ENCODE peak calls at places on chromosomes 2 and 18, in ten cellular contexts. L is thyroid gland; A is HTR-8/SVneo; T is GM12891; P is CD8-positive, alpha-beta T cell; U is H4; Z is GM12865; Q is stromal cell of bone marrow; V is left ventricle myocardium inferior; W is Right ventricle myocardium superior. R is an unnamed sample.

GRCh38 chr2:207801259-207801658 is 31.6 kb upstream of the FZD5 start:
- DNase-seq in L (no peak), A (no peak), T (no peak), P (no peak), U (no peak), Z (no peak), Q (no peak), V (no peak), W (no peak), R (no peak)

GRCh38 chr2:232667989-232668583 is 29.0 kb upstream of the GIGYF2 start:
- DNase-seq in L (no peak), A (no peak), T (no peak), P (no peak), U (no peak), Z (no peak), Q (no peak), V (no peak), W (no peak), R (no peak)

GRCh38 chr2:43605851-43606250 is 10.0 kb upstream of the THADA start:
- DNase-seq in L (no peak), A (no peak), T (no peak), P (no peak), U (peak), Z (no peak), Q (no peak), V (no peak), W (no peak), R (no peak)

GRCh38 chr2:23757686-23758433 is 169.1 kb downstream of the ATAD2B start:
- DNase-seq in L (no peak), A (peak), T (no peak), P (no peak), U (peak), Z (no peak), Q (peak), V (no peak), W (no peak), R (no peak)

GRCh38 chr2:70553584-70554337 is at the start of gene TGFA:
- DNase-seq in L (peak), A (peak), T (peak), P (peak), U (peak), Z (peak), Q (no peak), V (peak), W (peak), R (peak)

GRCh38 chr2:44723921-44724320 is 217.6 kb upstream of the SIX3 start:
- DNase-seq in L (no peak), A (no peak), T (no peak), P (no peak), U (no peak), Z (no peak), Q (no peak), V (no peak), W (no peak), R (no peak)

GRCh38 chr2:150601280-150602038 is 114.0 kb upstream of the RND3 start:
- DNase-seq in L (no peak), A (no peak), T (no peak), P (no peak), U (no peak), Z (no peak), Q (no peak), V (no peak), W (no peak), R (no peak)

GRCh38 chr2:54084600-54084999 is 30.8 kb upstream of the ACYP2 start:
- DNase-seq in L (peak), A (no peak), T (no peak), P (no peak), U (no peak), Z (no peak), Q (no peak), V (no peak), W (no peak), R (no peak)

GRCh38 chr2:227325824-227326195 is 759 bp downstream of the MFF start:
- DNase-seq in L (peak), A (peak), T (no peak), P (no peak), U (no peak), Z (peak), Q (peak), V (peak), W (peak), R (no peak)

GRCh38 chr2:199455533-199456382 is 2.0 kb downstream of the SATB2 start:
- DNase-seq in L (no peak), A (no peak), T (peak), P (no peak), U (peak), Z (no peak), Q (no peak), V (no peak), W (no peak), R (no peak)

GRCh38 chr2:101762451-101763171 is 65.1 kb downstream of the MAP4K4 start:
- DNase-seq in L (no peak), A (no peak), T (no peak), P (no peak), U (no peak), Z (no peak), Q (no peak), V (no peak), W (no peak), R (no peak)

GRCh38 chr2:128374001-128374710 is 55.5 kb upstream of the HS6ST1 start:
- DNase-seq in L (peak), A (peak), T (no peak), P (no peak), U (peak), Z (no peak), Q (no peak), V (no peak), W (no peak), R (no peak)

GRCh38 chr2:149559341-149560068 is 28.1 kb downstream of the MMADHC start:
- DNase-seq in L (no peak), A (no peak), T (no peak), P (no peak), U (no peak), Z (no peak), Q (no peak), V (no peak), W (no peak), R (no peak)

GRCh38 chr2:151575338-151575737 is 158.9 kb downstream of the NEB start:
- DNase-seq in L (peak), A (no peak), T (no peak), P (no peak), U (peak), Z (no peak), Q (peak), V (no peak), W (no peak), R (no peak)

GRCh38 chr18:62781893-62782292 is 66.6 kb downstream of the PHLPP1 start:
- DNase-seq in L (no peak), A (no peak), T (no peak), P (no peak), U (no peak), Z (no peak), Q (peak), V (no peak), W (no peak), R (no peak)

GRCh38 chr2:29155578-29155977 is 40.4 kb downstream of the CLIP4 start:
- DNase-seq in L (peak), A (no peak), T (no peak), P (no peak), U (no peak), Z (no peak), Q (no peak), V (no peak), W (no peak), R (no peak)

GRCh38 chr2:206257861-206258260 is 16.6 kb upstream of the ZDBF2 start:
- DNase-seq in L (no peak), A (no peak), T (no peak), P (no peak), U (no peak), Z (no peak), Q (no peak), V (no peak), W (no peak), R (no peak)

GRCh38 chr2:128413014-128413717 is 94.5 kb upstream of the HS6ST1 start:
- DNase-seq in L (no peak), A (no peak), T (no peak), P (no peak), U (no peak), Z (no peak), Q (no peak), V (no peak), W (no peak), R (no peak)

GRCh38 chr2:54568876-54569298 is 112.8 kb downstream of the SPTBN1 start:
- DNase-seq in L (no peak), A (no peak), T (no peak), P (no peak), U (no peak), Z (peak), Q (no peak), V (no peak), W (no peak), R (no peak)

GRCh38 chr2:72695676-72696075 is 130.2 kb downstream of the EXOC6B start:
- DNase-seq in L (no peak), A (no peak), T (no peak), P (no peak), U (no peak), Z (no peak), Q (no peak), V (no peak), W (no peak), R (no peak)

GRCh38 chr2:237879058-237879430 is 19.6 kb downstream of the RAMP1 start:
- DNase-seq in L (no peak), A (no peak), T (no peak), P (no peak), U (no peak), Z (no peak), Q (no peak), V (no peak), W (no peak), R (no peak)

GRCh38 chr2:237631801-237632585 is 4.6 kb downstream of the LRRFIP1 start:
- DNase-seq in L (no peak), A (no peak), T (no peak), P (no peak), U (no peak), Z (no peak), Q (no peak), V (no peak), W (no peak), R (no peak)

GRCh38 chr2:124666976-124667375 is 641.9 kb downstream of the CNTNAP5 start:
- DNase-seq in L (no peak), A (no peak), T (no peak), P (no peak), U (no peak), Z (no peak), Q (no peak), V (no peak), W (no peak), R (no peak)

GRCh38 chr2:142042536-142043199 is 88.1 kb downstream of the LRP1B start:
- DNase-seq in L (no peak), A (no peak), T (no peak), P (no peak), U (no peak), Z (no peak), Q (no peak), V (no peak), W (no peak), R (no peak)

GRCh38 chr2:12816379-12817306 is 99.9 kb downstream of the TRIB2 start:
- DNase-seq in L (no peak), A (no peak), T (no peak), P (no peak), U (no peak), Z (no peak), Q (peak), V (no peak), W (no peak), R (no peak)

GRCh38 chr2:232457121-232458011 is 1.4 kb downstream of the ALPI start:
- DNase-seq in L (no peak), A (no peak), T (no peak), P (no peak), U (no peak), Z (no peak), Q (no peak), V (no peak), W (peak), R (no peak)

GRCh38 chr2:195304310-195304709 is 352.7 kb upstream of the SLC39A10 start:
- DNase-seq in L (no peak), A (no peak), T (no peak), P (no peak), U (peak), Z (peak), Q (no peak), V (no peak), W (no peak), R (no peak)

GRCh38 chr2:147538848-147539247 is 306.0 kb upstream of the ACVR2A start:
- DNase-seq in L (no peak), A (no peak), T (no peak), P (no peak), U (no peak), Z (no peak), Q (no peak), V (no peak), W (no peak), R (no peak)

GRCh38 chr2:57450170-57450569 is 596.4 kb upstream of the VRK2 start:
- DNase-seq in L (no peak), A (no peak), T (peak), P (no peak), U (no peak), Z (peak), Q (no peak), V (no peak), W (no peak), R (no peak)

GRCh38 chr2:63049291-63050185 is 1.1 kb upstream of the OTX1 start:
- DNase-seq in L (no peak), A (peak), T (no peak), P (no peak), U (no peak), Z (no peak), Q (no peak), V (no peak), W (no peak), R (no peak)

GRCh38 chr2:235695602-235695895 is 201.7 kb downstream of the AGAP1 start:
- DNase-seq in L (no peak), A (no peak), T (no peak), P (no peak), U (no peak), Z (no peak), Q (no peak), V (no peak), W (no peak), R (no peak)